ENCODE peak calls at places on chromosomes 12 and 14, in nine cellular contexts. F is adrenal gland, N is esophagus squamous epithelium, P is heart left ventricle, X is stomach, A is A549, Y is transverse colon, K is K562, H is ovary. T is an unnamed sample.

GRCh38 chr14:76456200-76456599 is 80.3 kb downstream of the ESRRB start:
- DNase-seq in K (peak), N (no peak), P (peak), F (no peak), H (no peak), X (no peak), Y (no peak), A (peak), T (peak)

GRCh38 chr12:124297856-124298255 is 3.0 kb downstream of the RFLNA start:
- DNase-seq in X (no peak), F (no peak), K (no peak), P (no peak), A (no peak), N (no peak), H (no peak), Y (no peak), T (no peak)

GRCh38 chr12:71440393-71441349 is 1.1 kb downstream of the LGR5 start:
- DNase-seq in H (no peak), Y (peak), F (no peak), P (no peak), N (no peak), A (peak), K (no peak), X (peak), T (no peak)

GRCh38 chr14:23478109-23478698 is 8.7 kb downstream of the NGDN start:
- DNase-seq in A (peak), N (no peak), F (peak), K (peak), X (peak), P (peak), H (peak), Y (peak), T (peak)

GRCh38 chr14:61051046-61051445 is 70.0 kb downstream of the SLC38A6 start:
- DNase-seq in N (no peak), K (no peak), Y (no peak), X (no peak), P (peak), A (no peak), H (no peak), F (no peak), T (no peak)

GRCh38 chr12:105933671-105934665 is 204.8 kb downstream of the NUAK1 start:
- DNase-seq in X (no peak), A (peak), H (no peak), P (no peak), K (no peak), F (peak), Y (peak), N (no peak), T (peak)

GRCh38 chr12:117761528-117762100 is 207.2 kb downstream of the KSR2 start:
- DNase-seq in Y (no peak), F (no peak), A (no peak), P (no peak), K (no peak), H (no peak), N (no peak), X (no peak), T (no peak)

GRCh38 chr12:107522692-107523477 is 162.7 kb upstream of the PWP1 start:
- DNase-seq in X (no peak), K (peak), F (no peak), A (peak), P (no peak), H (no peak), Y (no peak), N (no peak), T (no peak)

GRCh38 chr14:29663281-29663801 is 264.3 kb downstream of the PRKD1 start:
- DNase-seq in X (no peak), H (no peak), Y (no peak), N (no peak), P (no peak), A (no peak), K (no peak), F (no peak), T (no peak)

GRCh38 chr14:24900281-24900868 is 149.6 kb downstream of the STXBP6 start:
- DNase-seq in F (no peak), A (no peak), X (no peak), P (no peak), K (no peak), N (no peak), H (no peak), Y (no peak), T (no peak)

GRCh38 chr12:121866331-121866730 is 7.7 kb upstream of the HPD start:
- DNase-seq in F (no peak), K (no peak), P (no peak), N (no peak), A (no peak), Y (no peak), H (no peak), X (no peak), T (no peak)

GRCh38 chr14:54220122-54220691 is 176.6 kb upstream of the CDKN3 start:
- DNase-seq in Y (no peak), N (no peak), P (peak), X (no peak), K (no peak), F (no peak), A (no peak), H (no peak), T (no peak)

GRCh38 chr12:124440841-124441381 is 126.5 kb downstream of the NCOR2 start:
- DNase-seq in K (no peak), N (no peak), Y (no peak), A (no peak), F (no peak), P (no peak), H (peak), X (no peak), T (no peak)

GRCh38 chr14:100610511-100611217 is 23.4 kb upstream of the BEGAIN start:
- DNase-seq in F (no peak), X (no peak), A (peak), N (no peak), Y (peak), K (no peak), P (no peak), H (no peak), T (peak)

GRCh38 chr14:75568791-75569190 is 9.6 kb upstream of the FLVCR2 start:
- DNase-seq in F (no peak), H (no peak), N (no peak), K (no peak), P (no peak), X (no peak), Y (no peak), A (no peak), T (no peak)

GRCh38 chr14:52844262-52845060 is 53.1 kb upstream of the GNPNAT1 start:
- DNase-seq in H (no peak), N (no peak), A (no peak), K (no peak), Y (no peak), X (no peak), F (no peak), P (no peak), T (no peak)

GRCh38 chr12:59737725-59738463 is 142.1 kb downstream of the SLC16A7 start:
- DNase-seq in F (no peak), K (no peak), X (no peak), A (no peak), P (no peak), Y (no peak), H (no peak), N (no peak), T (no peak)

GRCh38 chr12:46209165-46209564 is 59.7 kb downstream of the SLC38A1 start:
- DNase-seq in K (no peak), P (no peak), H (no peak), N (no peak), X (no peak), Y (no peak), A (no peak), F (no peak), T (no peak)

GRCh38 chr14:101120636-101121398 is 217.3 kb upstream of the RTL1 start:
- DNase-seq in N (no peak), H (no peak), F (peak), X (peak), A (no peak), Y (peak), K (no peak), P (peak), T (no peak)

GRCh38 chr12:24600996-24601395 is 347.9 kb downstream of the BCAT1 start:
- DNase-seq in K (no peak), P (no peak), Y (no peak), F (no peak), A (no peak), N (no peak), X (no peak), H (no peak), T (peak)

GRCh38 chr12:3342051-3342450 is 149.0 kb upstream of the PRMT8 start:
- DNase-seq in F (peak), N (no peak), P (peak), X (peak), H (peak), A (peak), K (peak), Y (no peak), T (no peak)

GRCh38 chr14:62692490-62693106 is 352.7 kb downstream of the KCNH5 start:
- DNase-seq in Y (no peak), F (no peak), H (no peak), A (peak), N (no peak), X (no peak), P (no peak), K (no peak), T (no peak)

GRCh38 chr12:67714648-67715047 is 66.1 kb downstream of the DYRK2 start:
- DNase-seq in K (no peak), Y (no peak), F (no peak), N (no peak), P (no peak), H (no peak), A (peak), X (no peak), T (no peak)

GRCh38 chr14:36975834-36976233 is 196.6 kb downstream of the SLC25A21 start:
- DNase-seq in F (no peak), N (no peak), Y (no peak), P (no peak), K (no peak), X (no peak), A (peak), H (no peak), T (no peak)

GRCh38 chr12:1519642-1520041 is 74.7 kb downstream of the FBXL14 start:
- DNase-seq in X (no peak), F (no peak), Y (no peak), A (no peak), P (no peak), K (no peak), H (no peak), N (no peak), T (no peak)

GRCh38 chr12:1629338-1630080 is 478 bp downstream of the WNT5B start:
- DNase-seq in A (no peak), X (no peak), P (no peak), N (no peak), K (no peak), Y (peak), F (no peak), H (peak), T (no peak)

GRCh38 chr14:74217672-74218448 is 21.4 kb upstream of the VSX2 start:
- DNase-seq in H (peak), F (peak), P (peak), N (no peak), Y (peak), A (peak), K (peak), X (peak), T (no peak)

GRCh38 chr12:105275997-105276760 is 40.2 kb upstream of the APPL2 start:
- DNase-seq in K (no peak), Y (no peak), P (no peak), X (no peak), H (no peak), F (no peak), N (no peak), A (no peak), T (no peak)

DNA sequence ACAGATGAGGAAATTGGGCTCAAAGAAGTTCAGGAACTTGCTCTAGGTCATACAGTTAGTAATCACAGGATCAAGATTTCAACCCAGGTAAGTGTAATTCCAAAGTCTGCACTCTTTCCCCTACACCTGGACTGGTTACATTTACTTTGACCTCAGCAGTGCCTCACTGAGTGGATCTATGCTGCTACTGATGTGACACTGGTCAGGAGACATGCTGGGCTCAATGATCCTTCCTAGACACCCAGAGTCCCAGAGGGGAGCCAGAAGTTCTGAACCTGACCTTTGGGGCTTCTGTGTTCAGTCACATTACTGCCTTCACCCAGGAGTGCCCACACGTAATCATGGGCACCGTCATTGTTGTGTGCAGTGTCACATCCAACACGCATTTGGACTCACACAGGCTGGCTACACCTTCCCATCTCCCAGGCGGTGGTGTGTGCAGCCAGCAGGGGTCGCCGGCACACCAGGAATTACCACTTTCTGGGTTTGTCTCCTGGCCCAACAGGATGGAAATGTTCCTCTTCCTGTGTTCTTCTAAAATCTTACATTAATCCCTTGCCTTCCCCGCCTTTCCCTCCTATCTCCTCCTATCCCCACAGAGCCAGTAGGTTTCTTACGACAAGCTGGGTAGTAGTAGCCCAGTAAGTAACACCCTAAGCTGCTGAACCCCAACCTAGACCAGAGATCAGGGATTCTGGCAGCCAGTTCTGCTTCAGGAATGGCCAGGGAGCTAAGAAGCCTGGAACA is 25.6 kb downstream of the CALCOCO1 start:
- DNase-seq in N (no peak), Y (peak), F (peak), H (peak), A (peak), K (peak), P (peak), X (peak), T (peak)
- TF ChIP-seq POLR2A in N (no peak), Y (no peak), F (no peak), H (no peak), A (no peak), K (no peak), P (no peak), X (no peak), T (no peak)

GRCh38 chr12:57235012-57235727 is 5.7 kb downstream of the SHMT2 start:
- DNase-seq in A (no peak), X (peak), K (peak), P (peak), F (peak), H (no peak), Y (no peak), N (no peak), T (no peak)
- TF ChIP-seq POLR2A in A (no peak), X (no peak), K (peak), P (no peak), F (no peak), H (no peak), Y (no peak), N (no peak), T (no peak)

DNA sequence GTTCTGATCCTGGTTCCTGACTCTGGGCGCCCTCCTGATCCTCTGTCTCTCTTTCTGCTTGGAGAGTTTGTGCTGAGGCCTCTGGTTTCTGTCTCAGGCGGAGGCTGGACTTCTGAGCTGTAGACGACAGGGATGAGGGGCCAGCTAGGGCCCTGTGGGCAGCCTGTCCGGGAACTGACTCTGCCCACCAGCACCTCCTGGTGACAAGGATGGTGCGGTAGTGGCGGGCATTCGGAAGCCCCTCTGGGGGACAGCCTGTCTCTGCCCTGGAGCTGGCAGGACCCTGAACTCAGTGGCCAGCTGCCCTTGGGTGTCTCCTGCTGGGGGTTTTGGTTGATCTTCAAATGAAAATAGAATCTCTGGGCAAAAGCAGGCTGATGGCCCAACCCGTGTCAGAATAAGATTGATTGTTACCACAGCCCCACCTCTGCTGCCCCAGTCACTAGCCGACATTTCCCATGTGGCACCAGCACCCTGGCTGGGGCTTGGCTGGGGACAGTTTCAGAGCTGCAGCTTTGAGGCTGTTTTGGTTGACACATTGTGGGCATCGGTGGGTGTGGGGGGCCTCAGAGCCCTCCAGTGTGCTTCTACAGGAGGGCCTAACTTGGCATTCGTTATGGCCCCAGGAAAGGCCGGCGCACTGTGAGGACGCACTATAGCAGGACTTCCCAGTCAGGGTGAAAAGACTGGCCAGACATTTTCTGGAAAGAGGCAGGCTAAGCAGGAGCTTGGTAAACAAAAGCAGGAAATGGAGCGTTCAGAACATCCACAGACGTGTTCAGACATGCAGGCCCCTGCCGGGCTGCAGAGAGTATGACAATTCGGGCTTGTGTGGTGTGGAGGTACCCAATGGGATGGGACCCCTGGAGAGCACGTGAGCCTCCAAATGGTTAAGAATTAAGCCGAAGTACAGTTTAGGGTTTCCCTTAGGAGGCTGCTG is 16.1 kb downstream of the KRT80 start:
- DNase-seq in F (no peak), Y (no peak), N (no peak), X (no peak), P (no peak), A (no peak), K (no peak), H (no peak), T (no peak)
- TF ChIP-seq POLR2A in F (no peak), Y (no peak), N (no peak), X (no peak), P (no peak), A (no peak), K (no peak), H (no peak), T (no peak)

GRCh38 chr12:68842784-68843567 is 35.0 kb downstream of the MDM2 start:
- DNase-seq in N (no peak), H (no peak), X (no peak), Y (no peak), K (no peak), F (no peak), A (no peak), P (no peak), T (no peak)

GRCh38 chr12:68842123-68842522 is 34.1 kb downstream of the MDM2 start:
- DNase-seq in Y (no peak), P (no peak), A (no peak), N (no peak), X (no peak), F (no peak), H (no peak), K (no peak), T (no peak)

GRCh38 chr12:68844788-68845695 is 37.1 kb downstream of the MDM2 start:
- DNase-seq in N (no peak), K (no peak), Y (no peak), H (no peak), F (no peak), A (no peak), P (no peak), X (no peak), T (no peak)

GRCh38 chr12:68846811-68847210 is 38.8 kb downstream of the MDM2 start:
- DNase-seq in H (no peak), K (no peak), A (no peak), Y (no peak), P (no peak), X (no peak), F (no peak), N (no peak), T (no peak)

DNA sequence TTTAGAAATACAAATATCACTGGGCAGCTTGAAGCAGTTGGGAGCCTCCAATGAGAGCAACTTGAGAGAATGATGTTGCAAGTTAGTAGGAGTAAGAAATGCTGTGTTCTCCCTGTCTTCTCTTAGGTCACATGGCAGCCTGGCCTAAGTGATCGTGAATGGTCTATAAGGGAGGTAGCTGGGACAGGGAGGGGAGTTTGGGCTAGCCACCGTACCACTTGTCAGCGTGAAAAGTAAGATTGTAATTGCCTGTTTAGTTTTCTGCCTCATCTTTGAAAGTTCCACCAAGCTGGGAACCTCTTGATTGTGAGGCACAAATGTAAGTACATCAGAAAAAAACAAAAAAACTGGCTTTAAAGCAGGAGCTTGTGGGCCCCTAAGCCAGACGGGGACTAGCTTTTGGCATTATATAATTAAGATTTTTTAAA is 36.4 kb downstream of the MDM2 start:
- DNase-seq in H (no peak), F (no peak), A (no peak), P (no peak), K (no peak), X (no peak), N (no peak), Y (no peak), T (no peak)
- TF ChIP-seq POLR2A in H (no peak), F (no peak), A (no peak), P (no peak), K (peak), X (no peak), N (no peak), Y (no peak), T (no peak)

GRCh38 chr12:132489078-132489601 is 811 bp upstream of the FBRSL1 start:
- DNase-seq in P (peak), A (no peak), H (peak), K (peak), Y (peak), N (no peak), X (peak), F (no peak), T (no peak)

GRCh38 chr12:132491349-132491663 is 1.4 kb downstream of the FBRSL1 start:
- DNase-seq in F (no peak), X (no peak), K (no peak), N (no peak), P (no peak), Y (no peak), A (no peak), H (peak), T (no peak)

GRCh38 chr12:132490481-132491348 is 764 bp downstream of the FBRSL1 start:
- DNase-seq in F (no peak), Y (no peak), A (no peak), P (no peak), H (peak), N (no peak), K (peak), X (no peak), T (peak)

GRCh38 chr12:132488127-132489077 is 1.5 kb upstream of the FBRSL1 start:
- DNase-seq in Y (peak), X (no peak), F (no peak), A (no peak), H (peak), K (peak), N (no peak), P (peak), T (no peak)

GRCh38 chr12:132489602-132490239 is at the start of gene FBRSL1:
- DNase-seq in A (peak), K (peak), P (peak), H (peak), X (peak), Y (peak), F (peak), N (peak), T (peak)
- TF ChIP-seq POLR2A in A (peak), K (no peak), P (no peak), H (no peak), X (no peak), Y (peak), F (peak), N (no peak), T (peak)

DNA sequence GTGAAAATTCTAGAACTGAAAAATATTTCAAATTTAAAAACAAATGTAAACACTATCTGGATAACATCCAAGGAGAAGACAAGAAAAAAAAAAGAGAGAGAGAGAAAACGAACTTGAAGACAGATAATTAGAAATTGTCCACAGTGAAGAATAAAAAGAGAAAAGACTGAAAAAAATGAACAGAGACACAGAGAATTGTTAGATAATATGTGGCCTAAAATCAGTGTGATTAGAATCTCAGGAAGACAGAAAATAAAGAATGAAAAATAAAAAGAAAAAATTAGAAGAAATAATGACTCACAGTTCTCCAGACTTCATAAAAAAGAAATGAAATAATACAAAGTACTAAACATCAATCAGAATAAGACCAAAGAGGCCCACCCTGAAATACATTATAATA is 1209.3 kb downstream of the FSCB start:
- DNase-seq in K (no peak), Y (no peak), H (no peak), X (no peak), A (no peak), N (no peak), F (no peak), P (no peak), T (no peak)
- TF ChIP-seq POLR2A in K (no peak), Y (no peak), H (no peak), X (no peak), A (no peak), N (no peak), F (no peak), P (no peak), T (no peak)

GRCh38 chr12:110109037-110109836 is 14.9 kb upstream of the IFT81 start:
- DNase-seq in X (peak), F (peak), P (peak), N (no peak), Y (peak), A (peak), K (no peak), H (peak), T (peak)
- TF ChIP-seq POLR2A in X (no peak), F (peak), P (no peak), N (no peak), Y (peak), A (no peak), K (no peak), H (peak), T (no peak)